ENCODE peak calls at places on chromosomes 11 and 22, in four cellular contexts. P, N, R and S are unnamed samples.

GRCh38 chr11:123063396-123064267 is 1.7 kb upstream of the HSPA8 start:
- DNase-seq in P (no peak), N (peak; percentile 64), R (peak; percentile 54), S (no peak)

GRCh38 chr11:47571895-47572294 is 6.5 kb downstream of the PTPMT1 start:
- DNase-seq in P (no peak), N (no peak), R (no peak), S (no peak)

GRCh38 chr22:32801436-32802290 is at the start of gene TIMP3:
- DNase-seq in P (peak; percentile 89), N (no peak), R (peak; percentile 31), S (no peak)

GRCh38 chr22:37012262-37012904 is 6.9 kb downstream of the TST start:
- DNase-seq in P (no peak), N (no peak), R (no peak), S (no peak)

GRCh38 chr11:71324788-71325417 is 72.5 kb upstream of the SHANK2 start:
- DNase-seq in P (no peak), N (no peak), R (no peak), S (no peak)

GRCh38 chr22:27990451-27990840 is 71.4 kb upstream of the PITPNB start:
- DNase-seq in P (no peak), N (no peak), R (no peak), S (no peak)

GRCh38 chr22:29617922-29618629 is 14.6 kb downstream of the NF2 start:
- DNase-seq in P (no peak), N (no peak), R (no peak), S (no peak)

GRCh38 chr22:19713650-19714319 is 518 bp upstream of the SEPTIN5 start:
- DNase-seq in P (peak; percentile 66), N (no peak), R (no peak), S (no peak)

GRCh38 chr11:96424693-96425092 is 34.9 kb downstream of the JRKL start:
- DNase-seq in P (no peak), N (no peak), R (no peak), S (no peak)

GRCh38 chr22:49372111-49372529 is 455.6 kb downstream of the BRD1 start:
- DNase-seq in P (no peak), N (no peak), R (no peak), S (no peak)

GRCh38 chr11:28463826-28464225 is 355.6 kb downstream of the METTL15 start:
- DNase-seq in P (no peak), N (no peak), R (no peak), S (no peak)

GRCh38 chr22:30430933-30431332 is 5.4 kb downstream of the MTFP1 start:
- DNase-seq in P (no peak), N (no peak), R (no peak), S (no peak)

GRCh38 chr22:30392661-30393321 is 4.0 kb upstream of the SEC14L2 start:
- DNase-seq in P (no peak), N (no peak), R (no peak), S (no peak)

GRCh38 chr22:39529487-39529851 is 3.1 kb downstream of the RPS19BP1 start:
- DNase-seq in P (no peak), N (no peak), R (no peak), S (no peak)

GRCh38 chr22:19890502-19891349 is 36.1 kb upstream of the GNB1L start:
- DNase-seq in P (no peak), N (no peak), R (no peak), S (no peak)

GRCh38 chr11:72014761-72015320 is 16.1 kb downstream of the IL18BP start:
- DNase-seq in P (no peak), N (no peak), R (no peak), S (no peak)

GRCh38 chr11:68311155-68312116 is 955 bp upstream of the LRP5 start:
- DNase-seq in P (no peak), N (no peak), R (no peak), S (no peak)
- TF ChIP-seq SIN3A in P (no peak), N (no peak), R (no peak), S (no peak)

GRCh38 chr11:75069473-75069872 is 27.2 kb downstream of the OR2AT4 start:
- DNase-seq in P (no peak), N (no peak), R (no peak), S (no peak)

GRCh38 chr11:75068993-75069392 is 27.7 kb downstream of the OR2AT4 start:
- DNase-seq in P (no peak), N (no peak), R (no peak), S (no peak)

GRCh38 chr11:75073459-75074190 is 23.1 kb downstream of the OR2AT4 start:
- DNase-seq in P (no peak), N (peak; percentile 7), R (peak; percentile 47), S (no peak)

GRCh38 chr11:75068559-75068958 is 28.1 kb downstream of the OR2AT4 start:
- DNase-seq in P (no peak), N (no peak), R (no peak), S (no peak)

DNA sequence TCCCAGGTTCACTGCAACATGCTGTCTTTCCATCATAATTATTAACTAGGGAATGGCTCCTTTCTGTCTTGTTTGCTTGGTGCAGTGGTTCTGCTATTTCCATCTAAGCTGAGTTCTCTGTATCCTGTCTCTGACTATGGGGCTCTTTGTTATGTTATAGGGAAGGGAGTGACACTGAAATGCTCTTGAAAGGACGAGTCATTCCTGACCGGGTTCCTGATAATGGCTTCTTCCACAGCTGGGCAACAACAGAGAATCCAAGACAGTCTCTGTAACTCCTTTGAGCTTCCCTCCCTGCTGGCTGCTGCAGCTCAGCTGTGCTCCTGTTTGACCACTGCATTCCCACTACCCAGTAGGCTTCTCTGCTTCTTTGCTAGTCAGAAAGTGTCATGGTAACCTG is 24.1 kb downstream of the OR2AT4 start:
- DNase-seq in P (no peak), N (peak; percentile 53), R (peak; percentile 30), S (no peak)
- TF ChIP-seq SIN3A in P (no peak), N (no peak), R (no peak), S (no peak)

GRCh38 chr11:1481861-1482441 is 4.6 kb downstream of the MOB2 start:
- DNase-seq in P (no peak), N (no peak), R (no peak), S (no peak)

GRCh38 chr11:1481483-1481825 is 5.1 kb downstream of the MOB2 start:
- DNase-seq in P (no peak), N (no peak), R (no peak), S (no peak)

GRCh38 chr11:1480191-1480554 is 6.4 kb downstream of the MOB2 start:
- DNase-seq in P (no peak), N (no peak), R (no peak), S (no peak)

GRCh38 chr11:1479678-1480118 is 6.9 kb downstream of the MOB2 start:
- DNase-seq in P (no peak), N (no peak), R (no peak), S (no peak)

DNA sequence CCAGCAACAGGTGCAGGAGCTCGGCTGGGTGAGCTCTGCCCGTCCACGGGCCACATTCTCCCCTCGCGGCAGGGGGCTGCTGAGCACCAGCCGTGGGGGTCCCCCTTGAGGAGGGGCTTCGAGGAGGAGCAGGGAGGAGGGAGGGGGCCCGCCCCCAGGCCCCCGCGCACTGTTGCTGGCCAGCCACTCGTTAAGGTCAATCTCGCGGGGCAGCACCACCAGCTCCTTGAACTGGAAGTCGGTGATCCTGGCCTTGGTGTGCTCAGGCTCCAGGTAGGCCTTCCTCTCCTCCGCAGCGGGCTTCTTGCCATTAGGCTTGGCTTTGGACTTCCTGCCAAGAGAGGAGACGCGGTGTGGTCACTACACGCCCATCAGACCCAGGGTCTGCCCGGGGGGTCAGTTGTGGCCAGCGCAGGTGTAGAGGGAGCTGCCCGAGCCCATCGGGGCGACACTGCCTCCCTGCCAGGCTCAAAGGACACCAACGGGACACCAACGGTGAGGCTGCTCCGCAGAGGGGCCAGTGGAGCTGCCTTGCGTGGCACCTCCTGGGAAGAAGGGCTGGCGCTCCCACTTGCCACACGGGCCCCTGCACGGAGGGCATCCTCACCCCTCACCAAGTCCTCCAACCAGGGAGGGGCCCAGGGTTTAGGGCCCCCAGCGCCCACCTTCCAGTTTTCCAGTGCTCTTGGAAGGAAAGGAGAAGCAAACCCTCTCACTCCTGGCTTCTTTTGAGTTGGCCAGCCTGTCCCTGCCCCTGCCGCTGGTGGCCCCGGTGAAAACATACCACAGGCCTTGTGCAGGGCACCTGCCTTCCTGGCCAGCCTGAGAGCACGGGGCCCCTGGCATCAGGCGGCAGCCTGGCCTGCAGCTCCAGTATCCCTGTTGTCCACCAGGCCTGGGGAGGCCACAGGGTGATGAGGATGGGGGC is 5.8 kb downstream of the MOB2 start:
- DNase-seq in P (no peak), N (no peak), R (no peak), S (no peak)
- TF ChIP-seq SIN3A in P (no peak), N (no peak), R (no peak), S (no peak)

GRCh38 chr11:3199537-3200295 is 18.9 kb downstream of the MRGPRG start:
- DNase-seq in P (no peak), N (no peak), R (no peak), S (no peak)
- TF ChIP-seq SIN3A in P (no peak), N (no peak), R (no peak), S (no peak)

GRCh38 chr11:104163100-104164027 is 583 bp downstream of the PDGFD start:
- DNase-seq in P (peak; percentile 61), N (no peak), R (no peak), S (no peak)
- TF ChIP-seq SIN3A in P (no peak), N (no peak), R (no peak), S (no peak)

GRCh38 chr11:34840736-34841386 is 75.3 kb downstream of the APIP start:
- DNase-seq in P (no peak), N (peak; percentile 57), R (peak; percentile 73), S (peak; percentile 12)
- TF ChIP-seq SIN3A in P (no peak), N (no peak), R (no peak), S (no peak)

GRCh38 chr11:120079750-120080610 is 57.9 kb downstream of the TRIM29 start:
- DNase-seq in P (peak; percentile 82), N (peak; percentile 34), R (peak; percentile 21), S (no peak)
- TF ChIP-seq SIN3A in P (no peak), N (no peak), R (no peak), S (no peak)